ENCODE peak calls at places on chromosomes 16 and 17, in seven cellular contexts. M is HFFc6, K is gastrocnemius medialis, H is SK-N-SH, V is testis, Z is K562, F is progenitor cell of endocrine pancreas. A is an unnamed sample.

GRCh38 chr17:44323359-44324091 is 1.1 kb downstream of the SLC25A39 start:
- DNase-seq in M (no peak), K (peak; percentile 12), H (no peak), V (no peak), Z (no peak), F (no peak), A (no peak)

GRCh38 chr17:68302666-68303065 is 11.4 kb downstream of the ARSG start:
- DNase-seq in M (no peak), K (no peak), H (no peak), V (no peak), Z (no peak), F (no peak), A (no peak)

GRCh38 chr17:43661699-43662431 is at the start of gene MEOX1:
- DNase-seq in M (peak; percentile 57), K (no peak), H (no peak), V (no peak), Z (no peak), F (no peak), A (no peak)

GRCh38 chr17:27496005-27496404 is 39.8 kb downstream of the KSR1 start:
- DNase-seq in M (no peak), K (no peak), H (no peak), V (no peak), Z (no peak), F (no peak), A (no peak)

GRCh38 chr16:81575834-81576233 is 131.2 kb downstream of the CMIP start:
- DNase-seq in M (no peak), K (no peak), H (no peak), V (no peak), Z (no peak), F (no peak), A (no peak)

GRCh38 chr17:68768804-68769203 is 167.6 kb upstream of the FAM20A start:
- DNase-seq in M (no peak), K (no peak), H (no peak), V (no peak), Z (no peak), F (no peak), A (no peak)

GRCh38 chr16:30018731-30019158 is 4.3 kb upstream of the C16orf92 start:
- DNase-seq in M (peak; percentile 21), K (no peak), H (no peak), V (no peak), Z (no peak), F (no peak), A (no peak)

GRCh38 chr16:27556471-27556870 is 6.5 kb downstream of the KATNIP start:
- DNase-seq in M (no peak), K (no peak), H (no peak), V (no peak), Z (no peak), F (no peak), A (no peak)

GRCh38 chr16:22813223-22813945 is 578 bp upstream of the HS3ST2 start:
- DNase-seq in M (peak; percentile 34), K (no peak), H (peak; percentile 84), V (peak; percentile 71), Z (peak; percentile 33), F (peak; percentile 89), A (peak; percentile 72)

GRCh38 chr17:37702605-37703004 is 42.3 kb downstream of the HNF1B start:
- DNase-seq in M (peak; percentile 56), K (no peak), H (no peak), V (no peak), Z (no peak), F (no peak), A (no peak)

GRCh38 chr17:64380985-64381384 is 9.7 kb downstream of the PECAM1 start:
- DNase-seq in M (no peak), K (no peak), H (no peak), V (no peak), Z (no peak), F (no peak), A (no peak)

GRCh38 chr16:53841884-53842283 is 137.9 kb downstream of the FTO start:
- DNase-seq in M (no peak), K (no peak), H (no peak), V (no peak), Z (no peak), F (no peak), A (no peak)

GRCh38 chr17:3907483-3908216 is 8.6 kb downstream of the P2RX1 start:
- DNase-seq in M (no peak), K (no peak), H (no peak), V (no peak), Z (no peak), F (no peak), A (no peak)
- TF ChIP-seq CTCF in M (peak; percentile 35), K (no peak), H (peak; percentile 35), V (no peak), Z (peak; percentile 59), F (peak; percentile 21), A (no peak)

DNA sequence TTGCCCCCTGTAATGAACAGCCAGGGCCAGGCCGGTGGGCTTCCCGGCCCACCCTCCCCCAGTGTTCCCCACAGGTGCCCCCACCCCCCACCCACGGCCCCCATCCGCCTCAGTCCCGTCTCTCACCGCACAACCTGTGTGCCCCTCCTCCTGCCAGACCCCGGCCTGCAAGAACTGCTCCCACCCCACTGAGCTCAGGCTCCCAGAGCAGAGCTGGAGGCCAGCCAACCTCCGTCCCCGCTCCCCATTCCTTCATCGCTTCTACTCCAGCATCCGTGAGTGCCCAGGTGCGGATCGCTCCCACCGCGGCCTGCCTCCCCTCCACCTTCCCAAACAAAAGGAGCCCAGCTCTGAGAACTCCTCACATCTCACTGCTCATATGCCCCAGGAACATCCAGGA is 4.2 kb downstream of the MVD start:
- DNase-seq in M (no peak), K (no peak), H (no peak), V (no peak), Z (no peak), F (no peak), A (no peak)
- TF ChIP-seq CTCF in M (no peak), K (no peak), H (no peak), V (no peak), Z (no peak), F (no peak), A (no peak)

DNA sequence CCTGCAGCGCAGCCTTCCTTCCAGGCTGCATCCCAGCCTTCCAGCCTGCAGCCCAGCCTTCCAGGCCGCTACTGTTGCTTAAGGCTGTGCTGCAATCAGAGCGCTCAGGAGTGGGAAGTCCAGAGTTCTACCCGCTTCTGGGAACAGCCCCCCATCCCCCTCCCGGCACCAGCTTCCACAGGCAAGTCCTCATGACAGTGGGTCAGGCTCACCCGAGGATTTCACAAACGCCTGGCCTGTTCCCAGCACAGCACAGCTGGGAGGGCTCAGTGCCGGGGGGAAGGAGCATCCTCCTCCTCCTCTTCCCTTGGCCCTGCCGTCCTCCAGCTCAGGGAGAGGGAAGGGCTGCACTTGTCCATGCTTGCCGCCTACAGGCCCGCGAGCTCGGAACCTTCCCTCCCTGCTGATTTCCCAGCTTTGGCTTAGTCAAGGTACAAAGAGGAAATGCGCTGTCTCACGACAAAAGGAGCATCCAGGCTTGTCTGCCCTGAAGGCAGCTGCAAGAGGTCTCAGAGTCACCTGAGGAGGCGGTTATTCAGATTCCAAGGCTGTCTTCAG is 8.3 kb downstream of the SOCS3 start:
- DNase-seq in M (peak; percentile 85), K (peak; percentile 98), H (no peak), V (peak; percentile 92), Z (no peak), F (no peak), A (peak; percentile 35)
- TF ChIP-seq CTCF in M (no peak), K (peak; percentile 22), H (no peak), V (no peak), Z (no peak), F (no peak), A (no peak)

GRCh38 chr17:82868715-82869131 is 28.9 kb upstream of the ZNF750 start:
- DNase-seq in M (no peak), K (no peak), H (no peak), V (no peak), Z (peak; percentile 71), F (no peak), A (no peak)

GRCh38 chr17:82870091-82870491 is 30.3 kb upstream of the ZNF750 start:
- DNase-seq in M (no peak), K (no peak), H (no peak), V (no peak), Z (no peak), F (no peak), A (no peak)

GRCh38 chr17:82871056-82871775 is 31.4 kb upstream of the ZNF750 start:
- DNase-seq in M (no peak), K (no peak), H (no peak), V (no peak), Z (no peak), F (no peak), A (no peak)

GRCh38 chr17:82870541-82870940 is 30.7 kb upstream of the ZNF750 start:
- DNase-seq in M (no peak), K (no peak), H (no peak), V (no peak), Z (no peak), F (no peak), A (no peak)

DNA sequence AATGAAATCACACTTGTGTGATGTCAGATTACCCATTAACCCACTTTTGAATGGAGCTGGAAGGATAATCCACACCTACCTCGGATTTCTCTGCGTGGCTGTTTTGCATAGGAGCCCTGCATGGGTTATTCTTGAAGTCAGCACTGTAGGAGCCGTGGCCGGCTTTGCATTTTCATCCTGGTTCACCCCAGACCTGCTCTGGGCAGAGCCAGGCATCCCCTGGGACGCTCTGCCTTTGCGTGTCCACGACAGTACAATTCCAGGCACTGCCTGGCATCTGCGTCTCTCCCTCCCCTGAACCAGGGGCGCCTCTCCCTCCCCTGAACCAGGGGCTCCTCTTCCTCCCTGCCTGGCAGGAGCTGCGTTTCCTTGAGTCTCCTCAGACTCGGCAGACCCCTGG is 29.7 kb upstream of the ZNF750 start:
- DNase-seq in M (no peak), K (no peak), H (no peak), V (no peak), Z (no peak), F (no peak), A (no peak)
- TF ChIP-seq CTCF in M (no peak), K (no peak), H (no peak), V (no peak), Z (no peak), F (no peak), A (no peak)

DNA sequence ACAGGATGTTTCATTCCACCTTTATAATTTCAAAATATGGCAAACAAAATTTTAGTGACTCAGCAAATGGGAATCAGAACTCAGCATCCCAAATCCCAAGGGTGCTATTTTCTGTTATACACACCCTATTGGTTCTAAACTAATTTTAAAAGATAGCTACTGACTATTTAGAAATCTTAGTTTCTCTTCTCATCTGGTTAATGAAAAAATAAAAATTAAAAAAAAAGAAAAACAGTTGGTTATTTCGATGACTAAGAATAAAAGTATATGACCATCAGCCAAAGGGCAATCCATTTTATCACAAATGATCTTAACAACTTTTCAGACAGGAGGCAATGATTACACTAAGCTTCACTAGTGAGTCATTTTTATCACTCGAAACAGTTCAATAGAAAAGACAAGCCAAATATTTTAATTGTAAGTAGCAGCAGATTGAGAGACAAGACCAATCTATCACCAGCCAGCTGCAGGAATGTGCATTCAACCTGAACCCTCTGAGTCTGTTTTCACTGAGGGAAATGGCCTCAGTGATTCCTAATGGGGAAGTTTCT is 15.2 kb downstream of the PHLPP2 start:
- DNase-seq in M (peak; percentile 37), K (no peak), H (no peak), V (no peak), Z (peak; percentile 13), F (no peak), A (no peak)
- TF ChIP-seq CTCF in M (no peak), K (no peak), H (no peak), V (no peak), Z (no peak), F (no peak), A (no peak)

GRCh38 chr17:57121308-57122042 is 36.4 kb downstream of the AKAP1 start:
- DNase-seq in M (peak; percentile 47), K (no peak), H (peak; percentile 80), V (peak; percentile 72), Z (peak; percentile 54), F (peak; percentile 35), A (peak; percentile 77)
- TF ChIP-seq CTCF in M (peak; percentile 71), K (peak; percentile 21), H (peak; percentile 73), V (peak; percentile 25), Z (peak; percentile 62), F (peak; percentile 67), A (peak; percentile 51)

GRCh38 chr16:28875134-28876015 is 2.9 kb upstream of the ATP2A1 start:
- DNase-seq in M (no peak), K (peak; percentile 73), H (no peak), V (no peak), Z (no peak), F (no peak), A (no peak)
- TF ChIP-seq CTCF in M (no peak), K (peak; percentile 37), H (peak; percentile 13), V (no peak), Z (no peak), F (no peak), A (no peak)

A was measured in glutamatergic neuron.